ENCODE peak calls at places on chromosomes 7 and 10, in five cellular contexts. One of them, this sample, is unnamed.

GRCh38 chr10:95756061-95756751 is at the start of gene ENTPD1:
- DNase-seq in lung microvascular endothelial cell: no peak
- DNase-seq in M059J: no peak
- DNase-seq in nephron progenitor cell: peak; percentile 11
- DNase-seq in effector CD4-positive, alpha-beta T cell: no peak
- DNase-seq in this sample: no peak

GRCh38 chr10:4686644-4686996 is 139.4 kb upstream of the AKR1E2 start:
- DNase-seq in effector CD4-positive, alpha-beta T cell: no peak
- DNase-seq in nephron progenitor cell: no peak
- DNase-seq in lung microvascular endothelial cell: peak; percentile 39
- DNase-seq in M059J: peak; percentile 92
- DNase-seq in this sample: no peak

GRCh38 chr10:128035557-128035973 is 90.7 kb downstream of the MKI67 start:
- DNase-seq in effector CD4-positive, alpha-beta T cell: peak; percentile 47
- DNase-seq in lung microvascular endothelial cell: peak; percentile 59
- DNase-seq in nephron progenitor cell: peak; percentile 75
- DNase-seq in M059J: peak; percentile 19
- DNase-seq in this sample: no peak

GRCh38 chr10:10222288-10222945 is 795.3 kb upstream of the CELF2 start:
- DNase-seq in effector CD4-positive, alpha-beta T cell: no peak
- DNase-seq in M059J: no peak
- DNase-seq in nephron progenitor cell: no peak
- DNase-seq in lung microvascular endothelial cell: no peak
- DNase-seq in this sample: no peak

GRCh38 chr7:15751191-15751701 is 64.8 kb upstream of the MEOX2 start:
- DNase-seq in nephron progenitor cell: no peak
- DNase-seq in M059J: peak; percentile 40
- DNase-seq in effector CD4-positive, alpha-beta T cell: no peak
- DNase-seq in lung microvascular endothelial cell: no peak
- DNase-seq in this sample: no peak

GRCh38 chr7:2038876-2039728 is 193.6 kb downstream of the MAD1L1 start:
- DNase-seq in effector CD4-positive, alpha-beta T cell: peak; percentile 0
- DNase-seq in nephron progenitor cell: no peak
- DNase-seq in M059J: no peak
- DNase-seq in lung microvascular endothelial cell: no peak
- DNase-seq in this sample: no peak

GRCh38 chr7:235576-236395 is 43.4 kb downstream of the FAM20C start:
- DNase-seq in M059J: no peak
- DNase-seq in lung microvascular endothelial cell: no peak
- DNase-seq in effector CD4-positive, alpha-beta T cell: no peak
- DNase-seq in nephron progenitor cell: no peak
- DNase-seq in this sample: no peak

GRCh38 chr7:140403878-140404564 is at the start of gene RAB19:
- DNase-seq in effector CD4-positive, alpha-beta T cell: peak; percentile 26
- DNase-seq in nephron progenitor cell: no peak
- DNase-seq in lung microvascular endothelial cell: peak; percentile 14
- DNase-seq in M059J: no peak
- DNase-seq in this sample: no peak

GRCh38 chr10:102645388-102645740 is 1.1 kb downstream of the TRIM8 start:
- DNase-seq in nephron progenitor cell: no peak
- DNase-seq in effector CD4-positive, alpha-beta T cell: no peak
- DNase-seq in lung microvascular endothelial cell: peak; percentile 93
- DNase-seq in M059J: peak; percentile 79
- DNase-seq in this sample: peak; percentile 50

GRCh38 chr10:12501324-12501723 is 152.0 kb downstream of the CAMK1D start:
- DNase-seq in effector CD4-positive, alpha-beta T cell: no peak
- DNase-seq in nephron progenitor cell: no peak
- DNase-seq in M059J: no peak
- DNase-seq in lung microvascular endothelial cell: no peak
- DNase-seq in this sample: no peak

GRCh38 chr10:91551856-91552255 is 81.0 kb downstream of the PPP1R3C start:
- DNase-seq in nephron progenitor cell: peak; percentile 62
- DNase-seq in effector CD4-positive, alpha-beta T cell: no peak
- DNase-seq in M059J: peak; percentile 60
- DNase-seq in lung microvascular endothelial cell: peak; percentile 69
- DNase-seq in this sample: peak; percentile 76

GRCh38 chr7:94584113-94584512 is 71.8 kb downstream of the SGCE start:
- DNase-seq in nephron progenitor cell: no peak
- DNase-seq in M059J: peak; percentile 11
- DNase-seq in effector CD4-positive, alpha-beta T cell: no peak
- DNase-seq in lung microvascular endothelial cell: no peak
- DNase-seq in this sample: no peak

GRCh38 chr7:102049765-102050164 is 232.3 kb downstream of the CUX1 start:
- DNase-seq in effector CD4-positive, alpha-beta T cell: no peak
- DNase-seq in nephron progenitor cell: no peak
- DNase-seq in lung microvascular endothelial cell: no peak
- DNase-seq in M059J: no peak
- DNase-seq in this sample: no peak

GRCh38 chr10:106612381-106612780 is 552.1 kb downstream of the SORCS1 start:
- DNase-seq in nephron progenitor cell: no peak
- DNase-seq in lung microvascular endothelial cell: no peak
- DNase-seq in effector CD4-positive, alpha-beta T cell: no peak
- DNase-seq in M059J: no peak
- DNase-seq in this sample: no peak

GRCh38 chr10:124946945-124947344 is 5.0 kb downstream of the ZRANB1 start:
- DNase-seq in lung microvascular endothelial cell: peak; percentile 69
- DNase-seq in M059J: no peak
- DNase-seq in effector CD4-positive, alpha-beta T cell: no peak
- DNase-seq in nephron progenitor cell: no peak
- DNase-seq in this sample: no peak

GRCh38 chr7:1738511-1738910 is 68.4 kb downstream of the ELFN1 start:
- DNase-seq in effector CD4-positive, alpha-beta T cell: no peak
- DNase-seq in lung microvascular endothelial cell: no peak
- DNase-seq in nephron progenitor cell: no peak
- DNase-seq in M059J: no peak
- DNase-seq in this sample: no peak

GRCh38 chr10:8416755-8417154 is 362.3 kb downstream of the GATA3 start:
- DNase-seq in nephron progenitor cell: no peak
- DNase-seq in M059J: no peak
- DNase-seq in lung microvascular endothelial cell: no peak
- DNase-seq in effector CD4-positive, alpha-beta T cell: peak; percentile 15
- DNase-seq in this sample: no peak

GRCh38 chr7:22563115-22563514 is 63.1 kb upstream of the STEAP1B start:
- DNase-seq in lung microvascular endothelial cell: peak; percentile 73
- DNase-seq in effector CD4-positive, alpha-beta T cell: no peak
- DNase-seq in M059J: peak; percentile 42
- DNase-seq in nephron progenitor cell: no peak
- DNase-seq in this sample: no peak

GRCh38 chr7:118195837-118196474 is 12.0 kb downstream of the LSM8 start:
- DNase-seq in M059J: peak; percentile 60
- DNase-seq in nephron progenitor cell: peak; percentile 61
- DNase-seq in lung microvascular endothelial cell: peak; percentile 77
- DNase-seq in effector CD4-positive, alpha-beta T cell: peak; percentile 53
- DNase-seq in this sample: peak; percentile 55

GRCh38 chr10:69278446-69278963 is at the start of gene HK1:
- DNase-seq in effector CD4-positive, alpha-beta T cell: no peak
- DNase-seq in nephron progenitor cell: no peak
- DNase-seq in lung microvascular endothelial cell: peak; percentile 71
- DNase-seq in M059J: peak; percentile 29
- DNase-seq in this sample: no peak

GRCh38 chr10:92208736-92209135 is 82.1 kb downstream of the CPEB3 start:
- DNase-seq in M059J: peak; percentile 69
- DNase-seq in effector CD4-positive, alpha-beta T cell: no peak
- DNase-seq in lung microvascular endothelial cell: no peak
- DNase-seq in nephron progenitor cell: no peak
- DNase-seq in this sample: no peak

GRCh38 chr10:69866688-69867461 is 65.2 kb downstream of the COL13A1 start:
- DNase-seq in effector CD4-positive, alpha-beta T cell: no peak
- DNase-seq in nephron progenitor cell: peak; percentile 63
- DNase-seq in lung microvascular endothelial cell: peak; percentile 54
- DNase-seq in M059J: peak; percentile 71
- DNase-seq in this sample: no peak

GRCh38 chr10:127679642-127680255 is 57.2 kb upstream of the FOXI2 start:
- DNase-seq in M059J: no peak
- DNase-seq in nephron progenitor cell: no peak
- DNase-seq in lung microvascular endothelial cell: peak; percentile 20
- DNase-seq in effector CD4-positive, alpha-beta T cell: no peak
- DNase-seq in this sample: no peak

GRCh38 chr7:128116740-128117139 is 85.5 kb upstream of the LRRC4 start:
- DNase-seq in lung microvascular endothelial cell: no peak
- DNase-seq in effector CD4-positive, alpha-beta T cell: no peak
- DNase-seq in nephron progenitor cell: no peak
- DNase-seq in M059J: no peak
- DNase-seq in this sample: no peak

GRCh38 chr10:137606-138005 is 2.4 kb downstream of the ZMYND11 start:
- DNase-seq in effector CD4-positive, alpha-beta T cell: no peak
- DNase-seq in lung microvascular endothelial cell: no peak
- DNase-seq in M059J: peak; percentile 42
- DNase-seq in nephron progenitor cell: no peak
- DNase-seq in this sample: no peak

GRCh38 chr10:27426948-27427467 is 77.1 kb upstream of the RAB18 start:
- DNase-seq in lung microvascular endothelial cell: no peak
- DNase-seq in nephron progenitor cell: no peak
- DNase-seq in effector CD4-positive, alpha-beta T cell: no peak
- DNase-seq in M059J: no peak
- DNase-seq in this sample: no peak

GRCh38 chr10:43230101-43230908 is 36.6 kb downstream of the RASGEF1A start:
- DNase-seq in effector CD4-positive, alpha-beta T cell: peak; percentile 1
- DNase-seq in nephron progenitor cell: peak; percentile 8
- DNase-seq in M059J: no peak
- DNase-seq in lung microvascular endothelial cell: no peak
- DNase-seq in this sample: no peak

GRCh38 chr10:32963102-32963501 is 5.1 kb upstream of the ITGB1 start:
- DNase-seq in nephron progenitor cell: no peak
- DNase-seq in effector CD4-positive, alpha-beta T cell: no peak
- DNase-seq in M059J: peak; percentile 51
- DNase-seq in lung microvascular endothelial cell: no peak
- DNase-seq in this sample: no peak

GRCh38 chr7:33933611-33934281 is 28.4 kb downstream of the BMPER start:
- DNase-seq in nephron progenitor cell: no peak
- DNase-seq in effector CD4-positive, alpha-beta T cell: no peak
- DNase-seq in lung microvascular endothelial cell: no peak
- DNase-seq in M059J: peak; percentile 91
- DNase-seq in this sample: no peak

GRCh38 chr7:44496385-44496784 is 5.9 kb upstream of the NUDCD3 start:
- DNase-seq in nephron progenitor cell: no peak
- DNase-seq in lung microvascular endothelial cell: no peak
- DNase-seq in M059J: no peak
- DNase-seq in effector CD4-positive, alpha-beta T cell: no peak
- DNase-seq in this sample: no peak

GRCh38 chr10:58868736-58869435 is 307.6 kb upstream of the PHYHIPL start:
- DNase-seq in M059J: peak; percentile 51
- DNase-seq in nephron progenitor cell: no peak
- DNase-seq in lung microvascular endothelial cell: no peak
- DNase-seq in effector CD4-positive, alpha-beta T cell: no peak
- DNase-seq in this sample: peak; percentile 55

GRCh38 chr7:39501358-39501757 is 64.8 kb upstream of the YAE1 start:
- DNase-seq in lung microvascular endothelial cell: no peak
- DNase-seq in nephron progenitor cell: no peak
- DNase-seq in M059J: peak; percentile 58
- DNase-seq in effector CD4-positive, alpha-beta T cell: no peak
- DNase-seq in this sample: no peak

GRCh38 chr10:133474833-133475734 is 21.3 kb downstream of the SCART1 start:
- DNase-seq in nephron progenitor cell: no peak
- DNase-seq in M059J: no peak
- DNase-seq in effector CD4-positive, alpha-beta T cell: no peak
- DNase-seq in lung microvascular endothelial cell: no peak
- DNase-seq in this sample: no peak

GRCh38 chr7:103446046-103446520 is at the start of gene SLC26A5:
- DNase-seq in effector CD4-positive, alpha-beta T cell: no peak
- DNase-seq in lung microvascular endothelial cell: no peak
- DNase-seq in nephron progenitor cell: peak; percentile 76
- DNase-seq in M059J: no peak
- DNase-seq in this sample: no peak

GRCh38 chr7:100538348-100538653 is 702 bp upstream of the AGFG2 start:
- DNase-seq in effector CD4-positive, alpha-beta T cell: no peak
- DNase-seq in nephron progenitor cell: no peak
- DNase-seq in M059J: no peak
- DNase-seq in lung microvascular endothelial cell: no peak
- DNase-seq in this sample: no peak

GRCh38 chr7:45689011-45689796 is 115.0 kb downstream of the ADCY1 start:
- DNase-seq in nephron progenitor cell: no peak
- DNase-seq in lung microvascular endothelial cell: peak; percentile 46
- DNase-seq in effector CD4-positive, alpha-beta T cell: no peak
- DNase-seq in M059J: peak; percentile 88
- DNase-seq in this sample: no peak

GRCh38 chr10:129161184-129161583 is 305.9 kb upstream of the MGMT start:
- DNase-seq in effector CD4-positive, alpha-beta T cell: no peak
- DNase-seq in lung microvascular endothelial cell: peak; percentile 42
- DNase-seq in M059J: peak; percentile 60
- DNase-seq in nephron progenitor cell: peak; percentile 28
- DNase-seq in this sample: no peak

GRCh38 chr10:46284286-46285229 is 2.2 kb upstream of the ANTXRL start:
- DNase-seq in effector CD4-positive, alpha-beta T cell: peak; percentile 58
- DNase-seq in nephron progenitor cell: peak; percentile 84
- DNase-seq in M059J: peak; percentile 76
- DNase-seq in lung microvascular endothelial cell: peak; percentile 56
- DNase-seq in this sample: peak; percentile 51